ENCODE peak calls at places on chromosome 1, in nine cellular contexts. Y, N, I, O, A, T, R, J and M are unnamed samples.

GRCh38 chr1:25090707-25091422 is 141.4 kb downstream of the SYF2 start:
- DNase-seq in Y (no peak), O (no peak), T (no peak), R (no peak), A (no peak), I (peak; percentile 42), J (no peak), N (no peak), M (no peak)

GRCh38 chr1:205004296-205004813 is 38.7 kb upstream of the CNTN2 start:
- DNase-seq in A (no peak), T (no peak), Y (no peak), J (no peak), I (no peak), O (no peak), R (no peak), N (no peak), M (no peak)

GRCh38 chr1:18936814-18937481 is 19.5 kb downstream of the IFFO2 start:
- DNase-seq in I (no peak), R (no peak), Y (no peak), T (no peak), N (no peak), A (no peak), O (no peak), J (no peak), M (no peak)

GRCh38 chr1:206469411-206469932 is 804 bp upstream of the IKBKE start:
- DNase-seq in R (no peak), N (no peak), T (no peak), O (no peak), Y (no peak), A (peak; percentile 72), J (no peak), I (peak; percentile 62), M (no peak)

GRCh38 chr1:1162597-1163537 is 10.8 kb upstream of the TTLL10 start:
- DNase-seq in A (peak; percentile 95), Y (no peak), T (no peak), R (peak; percentile 93), N (no peak), O (no peak), I (no peak), J (no peak), M (no peak)

GRCh38 chr1:17874665-17875064 is 119.5 kb downstream of the ACTL8 start:
- DNase-seq in Y (peak; percentile 88), I (peak; percentile 47), O (no peak), N (peak; percentile 92), A (no peak), R (no peak), T (peak; percentile 91), J (peak; percentile 90), M (peak; percentile 61)

GRCh38 chr1:28313710-28314510 is 14.9 kb upstream of the MED18 start:
- DNase-seq in I (peak; percentile 44), R (peak; percentile 96), Y (peak; percentile 95), J (peak; percentile 70), O (peak; percentile 56), A (no peak), T (peak; percentile 49), N (peak; percentile 80), M (peak; percentile 71)

GRCh38 chr1:17553970-17554369 is 14.5 kb downstream of the ARHGEF10L start:
- DNase-seq in Y (peak; percentile 82), N (peak; percentile 77), R (no peak), I (peak; percentile 83), J (peak; percentile 85), A (no peak), O (no peak), T (peak; percentile 93), M (peak; percentile 79)

GRCh38 chr1:41381691-41382530 is 20.7 kb downstream of the FOXO6 start:
- DNase-seq in Y (peak; percentile 8), J (no peak), A (peak; percentile 67), T (peak; percentile 64), I (no peak), R (peak; percentile 84), N (peak; percentile 72), O (peak; percentile 72), M (peak; percentile 90)

GRCh38 chr1:185632659-185633428 is 101.3 kb upstream of the HMCN1 start:
- DNase-seq in A (no peak), T (no peak), N (peak; percentile 31), O (no peak), I (no peak), Y (peak; percentile 85), R (no peak), J (peak; percentile 34), M (peak; percentile 38)

GRCh38 chr1:75265792-75266191 is 131.6 kb downstream of the LHX8 start:
- DNase-seq in J (peak; percentile 6), Y (peak; percentile 45), O (no peak), A (no peak), R (no peak), N (peak; percentile 34), I (peak; percentile 30), T (peak; percentile 15), M (no peak)

GRCh38 chr1:214422137-214422671 is 129.2 kb downstream of the PTPN14 start:
- DNase-seq in O (no peak), A (no peak), N (peak; percentile 40), T (peak; percentile 86), Y (peak; percentile 91), R (no peak), I (peak; percentile 90), J (peak; percentile 94), M (no peak)